ENCODE peak calls at places on chromosomes 5 and 9, in five cellular contexts. J is heart right ventricle, U is left ventricle myocardium inferior, P is brain microvascular endothelial cell, M is left lung. Y is an unnamed sample.

GRCh38 chr9:95644377-95644776 is 127.6 kb upstream of the PTCH1 start:
- DNase-seq in J (no peak), U (no peak), P (peak; percentile 22), M (no peak), Y (no peak)

GRCh38 chr9:2480255-2480837 is 141.2 kb upstream of the VLDLR start:
- DNase-seq in J (no peak), U (no peak), P (no peak), M (no peak), Y (no peak)

GRCh38 chr9:97802276-97802675 is 50.8 kb upstream of the FOXE1 start:
- DNase-seq in J (no peak), U (no peak), P (peak; percentile 65), M (no peak), Y (no peak)

GRCh38 chr5:175709276-175709781 is 51.5 kb downstream of the HRH2 start:
- DNase-seq in J (no peak), U (no peak), P (no peak), M (no peak), Y (no peak)

GRCh38 chr5:98774192-98775046 is 956 bp downstream of the RGMB start:
- DNase-seq in J (peak; percentile 55), U (peak; percentile 52), P (peak; percentile 73), M (peak; percentile 50), Y (peak; percentile 71)

GRCh38 chr9:38313421-38313820 is 79.1 kb upstream of the ALDH1B1 start:
- DNase-seq in J (no peak), U (no peak), P (no peak), M (no peak), Y (no peak)

GRCh38 chr5:134175874-134176522 is 752 bp downstream of the SKP1 start:
- DNase-seq in J (peak; percentile 21), U (peak; percentile 22), P (peak; percentile 12), M (peak; percentile 46), Y (peak; percentile 48)

GRCh38 chr9:3936520-3937235 is 363.2 kb downstream of the GLIS3 start:
- DNase-seq in J (peak; percentile 58), U (peak; percentile 59), P (no peak), M (peak; percentile 69), Y (no peak)

DNA sequence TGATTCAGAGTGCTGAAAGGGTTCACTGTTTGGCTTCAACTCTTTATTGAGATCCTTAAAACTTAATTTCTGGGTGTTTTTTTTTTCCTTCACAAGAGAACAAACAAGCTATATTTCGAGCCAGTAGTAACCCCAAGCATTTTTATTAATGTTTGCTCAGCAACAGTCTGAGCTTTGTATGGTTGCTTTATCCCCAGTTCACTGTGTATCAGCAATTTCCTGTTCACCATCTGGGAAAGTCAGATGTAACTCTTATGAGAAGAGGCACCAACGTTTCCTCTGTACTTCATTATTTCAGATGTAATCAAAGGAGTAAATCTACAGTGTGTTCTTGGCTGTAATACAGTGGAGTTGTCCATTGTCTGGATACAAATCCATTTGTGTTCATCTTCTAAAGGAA is 340.3 kb downstream of the ARRDC3 start:
- DNase-seq in J (no peak), U (no peak), P (no peak), M (no peak), Y (no peak)
- H3K4me3 ChIP-seq in J (no peak overlapping the region), U (no peak overlapping the region), P (no peak overlapping the region), M (no peak overlapping the region), Y (no peak overlapping the region)

DNA sequence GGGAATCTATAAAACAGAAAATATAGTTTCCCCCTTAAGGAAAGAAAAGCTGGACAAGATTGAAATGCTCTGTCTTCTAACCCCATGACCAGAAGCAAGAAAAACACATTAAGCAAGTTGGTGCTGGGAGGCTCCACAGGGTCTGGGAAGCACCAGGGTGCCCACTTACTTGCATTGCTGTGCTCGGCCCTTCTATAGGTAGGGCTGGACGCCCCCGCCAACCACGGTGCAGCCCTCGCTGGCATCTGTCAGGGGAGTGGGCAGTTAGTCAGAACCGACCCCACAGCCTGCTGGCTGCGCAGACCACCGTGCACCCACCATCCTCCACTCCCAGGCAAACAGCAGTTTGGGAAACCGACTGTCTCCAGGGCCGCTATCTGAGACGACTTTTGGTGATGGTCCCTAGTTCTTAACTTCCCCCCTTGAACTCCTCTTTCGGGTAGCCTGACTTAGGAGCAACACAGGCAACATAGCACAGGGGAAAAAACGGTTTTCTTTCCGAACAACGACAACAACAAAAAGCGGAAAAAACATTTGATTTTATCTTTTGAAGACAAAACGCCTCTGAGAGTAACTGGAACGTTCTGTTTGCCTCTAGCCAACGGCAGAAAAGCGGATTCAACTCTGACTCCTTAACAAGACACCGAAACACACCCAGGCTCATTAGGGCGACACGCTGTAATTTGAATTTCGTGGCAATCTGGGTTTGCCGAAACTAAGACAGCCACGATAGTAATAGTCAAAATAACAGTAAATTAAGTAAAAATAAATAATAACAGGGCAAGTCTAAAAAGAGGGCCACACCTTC is 3.9 kb downstream of the IRX2 start:
- DNase-seq in J (no peak), U (no peak), P (no peak), M (no peak), Y (no peak)
- H3K27ac ChIP-seq in J (no peak overlapping the region), U (no peak overlapping the region), P (no peak overlapping the region), M (peak overlapping the region; percentile 75), Y (no peak overlapping the region)

DNA sequence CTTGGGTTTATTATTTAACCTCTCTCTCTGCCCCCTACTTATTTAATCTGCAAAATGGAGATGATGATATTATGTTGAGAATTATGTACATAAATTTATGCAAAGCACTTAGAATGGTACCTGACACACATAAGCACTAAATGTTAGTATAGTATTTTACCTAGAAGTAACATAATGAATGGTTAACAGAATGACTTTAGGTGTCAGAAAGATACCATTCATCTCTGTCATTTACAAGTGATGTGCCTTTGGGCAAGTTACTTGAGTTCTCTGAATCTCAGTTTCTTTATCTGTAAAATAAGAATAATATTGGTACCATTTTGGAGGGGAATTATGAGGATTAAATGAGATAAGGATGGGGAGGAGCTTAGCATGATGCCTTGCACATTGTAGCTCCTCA is 159.4 kb downstream of the PPP2R2B start:
- DNase-seq in J (no peak), U (no peak), P (no peak), M (no peak), Y (no peak)
- H3K4me3 ChIP-seq in J (no peak overlapping the region), U (no peak overlapping the region), P (no peak overlapping the region), M (no peak overlapping the region), Y (no peak overlapping the region)

GRCh38 chr9:127540664-127541041 is 71.4 kb upstream of the STXBP1 start:
- DNase-seq in J (no peak), U (no peak), P (no peak), M (peak; percentile 64), Y (no peak)

GRCh38 chr9:127539259-127539981 is 72.7 kb upstream of the STXBP1 start:
- DNase-seq in J (no peak), U (no peak), P (no peak), M (no peak), Y (no peak)

GRCh38 chr9:127538849-127539258 is 73.2 kb upstream of the STXBP1 start:
- DNase-seq in J (no peak), U (no peak), P (no peak), M (no peak), Y (no peak)

GRCh38 chr9:127541176-127541575 is 70.9 kb upstream of the STXBP1 start:
- DNase-seq in J (no peak), U (no peak), P (no peak), M (no peak), Y (no peak)

DNA sequence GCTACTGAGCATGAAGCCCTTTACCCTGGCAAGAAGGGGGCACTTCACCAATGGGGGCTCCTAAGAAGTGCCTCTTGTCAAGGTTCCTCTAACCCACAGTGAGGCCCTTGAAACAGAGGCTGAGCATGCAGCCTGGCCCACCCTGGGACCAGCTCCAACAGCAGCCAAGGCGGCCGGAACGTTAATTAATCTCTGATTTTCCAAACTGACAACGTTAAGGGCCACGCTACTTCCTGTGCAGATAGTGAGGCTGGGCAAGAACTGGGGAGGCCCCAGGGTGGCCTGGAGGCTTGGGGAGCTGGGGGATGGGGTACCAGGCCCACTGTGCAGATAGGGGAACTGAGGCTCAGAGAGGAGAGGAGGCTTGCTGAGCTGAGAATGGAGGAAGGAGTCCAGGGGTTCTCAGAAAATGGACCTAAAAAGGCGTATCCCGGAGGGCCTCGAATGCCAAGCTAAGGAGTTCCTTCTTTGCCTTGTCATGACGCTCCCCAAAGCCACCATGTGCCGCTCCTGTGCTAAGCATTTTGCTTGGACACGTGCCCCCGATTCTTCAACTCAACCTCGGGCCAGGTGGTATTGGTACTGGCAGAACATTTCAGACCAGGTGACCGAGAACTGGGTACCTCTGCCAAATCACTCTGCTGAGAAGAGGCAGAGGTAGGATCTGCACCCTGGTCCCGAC is 72.0 kb upstream of the STXBP1 start:
- DNase-seq in J (no peak), U (no peak), P (no peak), M (no peak), Y (no peak)
- H3K27ac ChIP-seq in J (peak overlapping the region; percentile 56), U (peak overlapping the region; percentile 37), P (peak overlapping the region; percentile 72), M (peak overlapping the region; percentile 37), Y (peak overlapping the region; percentile 38)

DNA sequence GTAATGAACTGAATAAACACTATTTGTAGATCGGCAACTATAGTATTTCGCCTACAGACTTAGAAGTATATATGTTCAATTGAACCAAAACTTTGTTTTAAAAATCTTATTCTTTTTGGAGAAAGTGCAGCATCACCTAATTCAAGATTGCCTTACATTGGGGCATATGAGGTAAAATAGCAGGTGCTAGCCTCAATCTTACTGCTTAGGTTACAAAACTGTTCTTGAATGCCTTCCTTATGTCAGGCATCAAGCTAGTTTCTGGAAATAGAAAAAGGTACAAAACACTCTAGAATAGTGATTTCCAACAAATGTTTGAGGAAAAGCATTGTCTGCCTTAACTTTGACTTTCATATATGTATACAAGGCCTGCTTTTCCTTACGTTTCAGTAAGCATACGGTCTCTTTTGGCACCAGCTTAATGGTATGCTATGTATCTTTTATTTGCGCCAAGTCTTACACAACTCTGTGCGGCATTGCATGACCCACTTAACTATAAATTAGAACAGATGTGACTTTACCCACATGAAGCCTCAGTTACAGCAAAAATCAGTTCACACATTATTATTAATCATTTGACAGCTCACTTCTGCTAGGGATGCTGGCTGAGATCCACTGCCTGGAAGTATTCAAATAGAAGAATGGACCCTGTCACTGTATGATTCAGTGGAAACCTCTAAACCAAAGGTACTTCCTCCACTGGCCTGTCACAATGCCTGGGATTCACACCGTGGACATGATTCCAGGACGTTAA is 174.1 kb downstream of the PRELID2 start:
- DNase-seq in J (no peak), U (no peak), P (no peak), M (no peak), Y (no peak)
- H3K4me3 ChIP-seq in J (no peak overlapping the region), U (no peak overlapping the region), P (no peak overlapping the region), M (no peak overlapping the region), Y (no peak overlapping the region)

Y was measured in gastrocnemius medialis.